ENCODE peak calls at places on chromosomes 4 and X, in seven cellular contexts. K, B, P, Q, E, G and W are unnamed samples.

GRCh38 chrX:108494416-108495095 is 54.9 kb downstream of the COL4A5 start:
- DNase-seq in K (peak), B (peak), P (no peak), Q (no peak), E (no peak), G (no peak), W (no peak)

GRCh38 chr4:76745264-76745663 is 152.7 kb downstream of the SOWAHB start:
- DNase-seq in K (no peak), B (peak), P (no peak), Q (no peak), E (no peak), G (no peak), W (peak)

GRCh38 chr4:102687373-102687981 is 73.3 kb downstream of the MANBA start:
- DNase-seq in K (peak), B (peak), P (no peak), Q (no peak), E (no peak), G (no peak), W (peak)

GRCh38 chr4:128288689-128289106 is 1.1 kb upstream of the PGRMC2 start:
- DNase-seq in K (peak), B (peak), P (no peak), Q (no peak), E (no peak), G (no peak), W (peak)

GRCh38 chr4:170139764-170140163 is 50.0 kb upstream of the AADAT start:
- DNase-seq in K (peak), B (peak), P (no peak), Q (no peak), E (no peak), G (no peak), W (peak)

GRCh38 chr4:87150498-87151261 is 69.7 kb downstream of the KLHL8 start:
- DNase-seq in K (peak), B (peak), P (peak), Q (no peak), E (peak), G (peak), W (peak)

GRCh38 chrX:19698125-19698524 is 182.8 kb upstream of the MAP3K15 start:
- DNase-seq in K (peak), B (peak), P (no peak), Q (no peak), E (no peak), G (no peak), W (peak)

GRCh38 chr4:95255396-95256107 is 293.2 kb downstream of the UNC5C start:
- DNase-seq in K (peak), B (peak), P (no peak), Q (no peak), E (no peak), G (no peak), W (peak)

GRCh38 chrX:3550160-3550765 is 163.2 kb downstream of the PRKX start:
- DNase-seq in K (no peak), B (no peak), P (no peak), Q (no peak), E (no peak), G (no peak), W (no peak)

GRCh38 chr4:158768577-158769174 is at the start of gene FNIP2:
- DNase-seq in K (peak), B (peak), P (peak), Q (peak), E (peak), G (peak), W (peak)

GRCh38 chr4:153188966-153189801 is 15.1 kb upstream of the TRIM2 start:
- DNase-seq in K (peak), B (peak), P (peak), Q (no peak), E (no peak), G (no peak), W (peak)

GRCh38 chrX:36683507-36683906 is 324.7 kb upstream of the FAM47C start:
- DNase-seq in K (no peak), B (no peak), P (no peak), Q (no peak), E (no peak), G (no peak), W (no peak)

GRCh38 chr4:11843340-11843739 is 414.6 kb upstream of the HS3ST1 start:
- DNase-seq in K (no peak), B (no peak), P (no peak), Q (no peak), E (no peak), G (no peak), W (no peak)

GRCh38 chrX:44914532-44915198 is 41.7 kb downstream of the KDM6A start:
- DNase-seq in K (peak), B (peak), P (no peak), Q (no peak), E (no peak), G (no peak), W (peak)

GRCh38 chrX:15356444-15356843 is 21.1 kb upstream of the PIGA start:
- DNase-seq in K (no peak), B (peak), P (no peak), Q (no peak), E (no peak), G (no peak), W (peak)

GRCh38 chr4:40363382-40363920 is 28.3 kb downstream of the CHRNA9 start:
- DNase-seq in K (no peak), B (no peak), P (no peak), Q (no peak), E (no peak), G (peak), W (no peak)

GRCh38 chrX:861335-861890 is 230.8 kb downstream of the SHOX start:
- DNase-seq in K (no peak), B (no peak), P (no peak), Q (no peak), E (no peak), G (no peak), W (peak)

GRCh38 chrX:46587158-46587557 is 13.6 kb downstream of the CHST7 start:
- DNase-seq in K (peak), B (peak), P (no peak), Q (no peak), E (no peak), G (no peak), W (peak)

GRCh38 chrX:37420179-37420578 is 71.0 kb downstream of the PRRG1 start:
- DNase-seq in K (no peak), B (peak), P (no peak), Q (no peak), E (no peak), G (no peak), W (peak)

GRCh38 chr4:30847958-30848357 is 127.8 kb downstream of the PCDH7 start:
- DNase-seq in K (no peak), B (no peak), P (no peak), Q (no peak), E (no peak), G (no peak), W (no peak)

GRCh38 chrX:129549124-129549523 is 9.1 kb downstream of the OCRL start:
- DNase-seq in K (no peak), B (no peak), P (no peak), Q (no peak), E (no peak), G (no peak), W (no peak)

GRCh38 chr4:76625316-76625715 is 190.3 kb downstream of the SHROOM3 start:
- DNase-seq in K (no peak), B (no peak), P (no peak), Q (no peak), E (no peak), G (no peak), W (no peak)

GRCh38 chr4:22324422-22324821 is 191.4 kb downstream of the ADGRA3 start:
- DNase-seq in K (no peak), B (no peak), P (no peak), Q (no peak), E (no peak), G (no peak), W (no peak)

GRCh38 chrX:48919360-48919821 is 567 bp upstream of the PIM2 start:
- DNase-seq in K (no peak), B (no peak), P (no peak), Q (no peak), E (no peak), G (no peak), W (no peak)

DNA sequence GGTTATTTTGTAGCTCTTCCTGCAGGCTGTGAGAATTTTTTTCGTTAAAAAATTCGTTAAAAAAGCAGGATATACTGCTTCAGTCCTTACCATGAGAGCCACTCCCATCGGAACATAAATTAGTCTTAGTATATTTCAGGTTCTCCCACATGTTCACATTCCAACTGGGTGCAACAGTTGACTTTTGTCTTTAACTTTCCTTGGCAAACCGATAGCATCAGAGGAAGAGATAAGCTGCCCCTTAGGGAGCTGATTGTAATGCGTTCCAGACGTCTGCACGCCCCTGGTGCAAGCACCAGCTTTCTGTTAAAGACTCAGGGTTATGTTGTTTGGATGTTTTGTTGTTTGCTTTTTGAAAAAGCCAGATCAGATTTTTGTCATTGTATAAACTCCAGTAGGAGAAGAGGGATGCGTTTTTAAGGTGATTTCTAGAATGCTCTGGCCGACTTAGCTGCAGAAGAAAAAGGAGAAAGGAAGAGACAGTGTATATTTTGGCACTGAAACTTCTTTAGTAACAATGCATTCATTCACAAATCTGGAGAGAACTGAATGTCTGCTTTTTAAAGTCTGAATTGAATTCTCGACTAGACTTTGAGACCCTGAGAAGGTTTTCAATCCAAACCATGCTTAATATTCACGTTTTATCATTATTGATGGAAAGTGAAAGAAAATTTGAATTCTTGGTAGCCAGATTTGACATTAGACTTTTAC is 160.9 kb downstream of the CBR4 start:
- DNase-seq in K (peak), B (peak), P (no peak), Q (no peak), E (no peak), G (peak), W (no peak)
- H3K4me3 ChIP-seq in K (peak), B (no peak), P (peak), Q (no peak), E (no peak), G (no peak), W (peak)

GRCh38 chr4:168759959-168760527 is 250.0 kb downstream of the CBR4 start:
- DNase-seq in K (no peak), B (no peak), P (no peak), Q (no peak), E (no peak), G (no peak), W (no peak)
- H3K4me3 ChIP-seq in K (no peak), B (no peak), P (no peak), Q (no peak), E (no peak), G (no peak), W (no peak)

GRCh38 chr4:68291256-68291655 is 45.8 kb upstream of the TMPRSS11B start:
- DNase-seq in K (no peak), B (no peak), P (no peak), Q (no peak), E (no peak), G (no peak), W (no peak)

GRCh38 chr4:68283714-68284113 is 38.2 kb upstream of the TMPRSS11B start:
- DNase-seq in K (no peak), B (no peak), P (no peak), Q (no peak), E (no peak), G (no peak), W (no peak)

GRCh38 chr4:68283095-68283494 is 37.6 kb upstream of the TMPRSS11B start:
- DNase-seq in K (no peak), B (no peak), P (no peak), Q (no peak), E (no peak), G (no peak), W (no peak)

DNA sequence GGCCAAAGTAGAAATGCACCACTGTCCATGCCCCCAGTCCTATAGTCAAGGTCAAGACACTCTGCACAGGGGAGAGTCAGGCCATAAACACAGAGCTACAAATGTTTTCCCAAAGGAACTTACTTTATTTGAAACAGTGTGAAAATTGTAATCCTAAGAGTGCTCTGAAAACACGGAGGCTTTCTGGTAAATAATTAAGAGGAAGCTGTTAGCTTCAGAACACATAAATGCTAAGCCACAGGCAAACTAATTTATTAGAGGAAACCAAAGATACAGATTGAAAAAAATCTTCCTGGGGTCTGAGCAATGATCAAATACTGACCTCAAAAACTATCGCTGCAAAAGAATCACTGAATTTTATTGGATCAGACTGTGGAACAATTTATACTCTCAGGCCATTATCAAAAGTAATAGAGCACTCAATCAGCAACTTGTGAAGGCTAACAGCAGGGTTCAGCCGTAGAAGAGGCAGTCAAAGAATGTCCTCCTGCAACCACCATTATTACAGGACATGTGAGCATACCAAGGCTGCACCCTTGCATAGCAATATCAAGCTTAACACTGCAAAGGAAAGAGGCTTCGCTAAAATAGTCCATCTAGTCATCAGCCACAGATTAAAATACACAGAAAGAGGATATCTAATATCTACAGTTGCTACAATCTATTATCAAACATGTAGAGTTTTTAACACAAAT is 42.7 kb upstream of the TMPRSS11B start:
- DNase-seq in K (no peak), B (no peak), P (no peak), Q (no peak), E (no peak), G (no peak), W (no peak)
- H3K4me3 ChIP-seq in K (no peak), B (no peak), P (no peak), Q (no peak), E (no peak), G (no peak), W (no peak)

GRCh38 chrX:51802917-51803688 is 59.9 kb downstream of the GSPT2 start:
- DNase-seq in K (peak), B (peak), P (peak), Q (peak), E (peak), G (peak), W (peak)

GRCh38 chrX:51804741-51805140 is 61.5 kb downstream of the GSPT2 start:
- DNase-seq in K (no peak), B (no peak), P (no peak), Q (no peak), E (no peak), G (no peak), W (no peak)

GRCh38 chrX:51798701-51799100 is 55.5 kb downstream of the GSPT2 start:
- DNase-seq in K (no peak), B (no peak), P (no peak), Q (no peak), E (no peak), G (no peak), W (no peak)

GRCh38 chrX:51803833-51804232 is 60.6 kb downstream of the GSPT2 start:
- DNase-seq in K (no peak), B (no peak), P (no peak), Q (no peak), E (no peak), G (no peak), W (no peak)
- H3K4me3 ChIP-seq in K (peak), B (no peak), P (peak), Q (no peak), E (peak), G (peak), W (peak)

GRCh38 chr4:74873545-74874295 is 59.2 kb upstream of the PARM1 start:
- DNase-seq in K (no peak), B (no peak), P (no peak), Q (no peak), E (no peak), G (no peak), W (no peak)
- H3K4me3 ChIP-seq in K (no peak), B (no peak), P (peak), Q (no peak), E (no peak), G (no peak), W (no peak)

DNA sequence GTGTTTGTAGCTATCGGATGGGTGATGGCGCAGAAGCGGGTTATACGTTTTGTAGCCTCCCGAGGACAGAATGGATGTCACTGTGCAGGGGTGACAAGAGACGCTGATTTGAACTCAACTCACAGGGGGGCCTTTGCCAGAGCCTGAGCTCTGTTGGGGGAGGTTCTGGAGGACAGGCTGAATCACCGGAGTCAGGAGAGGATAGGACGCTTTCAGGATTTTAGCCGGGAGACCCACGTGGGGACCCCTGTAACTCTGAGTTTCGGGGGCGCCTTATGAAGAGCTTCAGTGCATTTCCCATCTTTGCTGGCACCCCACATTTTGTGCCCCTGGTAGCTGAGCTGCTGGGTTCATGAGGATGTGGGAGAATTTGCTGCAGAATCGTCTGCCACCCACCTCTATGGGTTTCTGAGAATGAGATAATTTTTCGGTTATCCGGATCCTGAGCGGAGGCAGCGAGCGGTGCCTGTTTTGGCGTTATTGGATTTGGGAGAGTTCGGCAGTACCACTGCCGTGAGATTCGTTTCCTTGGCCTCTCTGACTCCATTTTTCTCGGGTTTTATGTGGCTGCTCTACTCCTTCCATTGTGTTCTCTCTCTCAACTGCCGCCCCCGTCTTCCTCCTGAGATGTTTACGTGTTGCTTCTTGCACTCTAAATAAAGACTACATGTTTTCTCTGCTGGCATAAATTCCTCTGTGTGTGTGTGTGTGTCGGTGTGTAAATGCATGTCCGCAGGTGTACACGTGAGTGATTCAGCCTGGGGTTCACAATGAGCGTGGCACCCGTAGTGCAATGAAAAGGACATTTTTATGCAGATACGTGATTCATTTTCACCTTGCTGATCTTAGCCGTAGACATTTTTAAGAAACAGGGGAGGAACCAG is 81.8 kb downstream of the STOX2 start:
- DNase-seq in K (no peak), B (no peak), P (no peak), Q (no peak), E (no peak), G (no peak), W (no peak)
- H3K4me3 ChIP-seq in K (peak), B (peak), P (peak), Q (no peak), E (peak), G (no peak), W (peak)

GRCh38 chr4:44019721-44020120 is 428.9 kb downstream of the KCTD8 start:
- DNase-seq in K (no peak), B (no peak), P (no peak), Q (no peak), E (no peak), G (no peak), W (no peak)

GRCh38 chr4:44017422-44017739 is 431.2 kb downstream of the KCTD8 start:
- DNase-seq in K (no peak), B (no peak), P (no peak), Q (no peak), E (no peak), G (no peak), W (no peak)

DNA sequence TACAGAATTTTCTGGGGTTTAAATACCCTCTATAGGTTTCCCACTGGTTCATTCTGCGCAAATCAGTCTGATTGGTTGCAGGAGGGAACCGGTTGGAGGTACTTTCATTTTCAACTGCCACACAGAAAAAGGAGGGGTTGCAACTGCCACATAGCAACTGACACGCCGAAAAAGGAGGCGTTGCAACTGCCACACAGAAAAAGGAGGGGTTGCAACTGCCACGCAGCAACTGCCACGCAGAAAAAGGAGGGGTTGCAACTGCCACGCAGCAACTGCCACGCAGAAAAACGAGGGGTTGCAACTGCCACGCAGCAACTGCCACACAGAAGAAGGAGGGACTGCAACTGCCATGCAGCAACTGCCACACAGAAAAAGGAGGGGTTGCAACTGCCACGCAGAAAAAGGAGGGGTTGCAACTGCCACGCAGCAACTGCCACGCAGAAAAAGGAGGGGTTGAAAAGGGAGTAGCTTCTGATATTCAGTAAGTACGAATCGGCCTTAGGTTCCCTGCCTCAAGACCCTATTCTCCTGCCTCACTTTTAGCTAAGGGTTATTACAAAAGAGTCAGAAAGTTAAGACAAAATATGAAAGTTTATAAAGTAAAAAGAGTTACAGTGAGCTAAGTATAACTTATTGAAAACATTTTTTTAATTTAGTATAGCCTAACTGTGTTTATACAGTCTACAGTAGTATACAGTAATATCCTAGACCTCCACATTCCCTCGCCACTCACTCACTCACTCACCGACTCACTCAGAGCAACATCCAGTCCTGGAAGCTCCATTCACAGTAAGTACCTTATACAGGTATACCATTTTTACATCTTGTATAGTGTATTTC is 431.8 kb downstream of the KCTD8 start:
- DNase-seq in K (peak), B (peak), P (no peak), Q (no peak), E (no peak), G (no peak), W (peak)
- H3K4me3 ChIP-seq in K (no peak), B (no peak), P (no peak), Q (no peak), E (no peak), G (no peak), W (no peak)